ENCODE peak calls at places on chromosomes 11 and 22, in ten cellular contexts. One of them, this sample, is unnamed.
A peak's percentile ranks its signal among the peaks of the same experiment; 100 is the strongest.

GRCh38 chr11:98099371-98099770 is 921.4 kb upstream of the CNTN5 start:
- DNase-seq in body of pancreas: no peak
- DNase-seq in transverse colon: no peak
- DNase-seq in fibroblast of lung: no peak
- DNase-seq in A549: no peak
- DNase-seq in K562: no peak
- DNase-seq in HL-60: no peak
- DNase-seq in thoracic aorta: no peak
- DNase-seq in brain microvascular endothelial cell: no peak
- DNase-seq in dorsolateral prefrontal cortex: no peak
- DNase-seq in this sample: no peak

GRCh38 chr11:73907191-73907590 is 30.4 kb downstream of the PAAF1 start:
- DNase-seq in transverse colon: no peak
- DNase-seq in body of pancreas: no peak
- DNase-seq in thoracic aorta: no peak
- DNase-seq in HL-60: peak; percentile 91
- DNase-seq in fibroblast of lung: peak; percentile 50
- DNase-seq in brain microvascular endothelial cell: peak; percentile 15
- DNase-seq in K562: peak; percentile 49
- DNase-seq in A549: peak; percentile 49
- DNase-seq in dorsolateral prefrontal cortex: no peak
- DNase-seq in this sample: peak; percentile 48

GRCh38 chr11:13016415-13016814 is 7.3 kb downstream of the RASSF10 start:
- DNase-seq in thoracic aorta: no peak
- DNase-seq in body of pancreas: no peak
- DNase-seq in fibroblast of lung: no peak
- DNase-seq in brain microvascular endothelial cell: no peak
- DNase-seq in transverse colon: peak; percentile 26
- DNase-seq in K562: peak; percentile 18
- DNase-seq in dorsolateral prefrontal cortex: no peak
- DNase-seq in HL-60: no peak
- DNase-seq in A549: peak; percentile 33
- DNase-seq in this sample: no peak

GRCh38 chr11:118910309-118911112 is 15.2 kb downstream of the BCL9L start:
- DNase-seq in brain microvascular endothelial cell: peak; percentile 83
- DNase-seq in HL-60: no peak
- DNase-seq in K562: peak; percentile 81
- DNase-seq in thoracic aorta: no peak
- DNase-seq in A549: peak; percentile 75
- DNase-seq in dorsolateral prefrontal cortex: peak; percentile 61
- DNase-seq in transverse colon: peak; percentile 67
- DNase-seq in body of pancreas: peak; percentile 72
- DNase-seq in fibroblast of lung: peak; percentile 95
- DNase-seq in this sample: peak; percentile 71

GRCh38 chr22:33652596-33652995 is 267.7 kb downstream of the LARGE1 start:
- DNase-seq in fibroblast of lung: peak; percentile 58
- DNase-seq in dorsolateral prefrontal cortex: no peak
- DNase-seq in A549: peak; percentile 12
- DNase-seq in body of pancreas: no peak
- DNase-seq in HL-60: no peak
- DNase-seq in thoracic aorta: no peak
- DNase-seq in K562: no peak
- DNase-seq in transverse colon: no peak
- DNase-seq in brain microvascular endothelial cell: peak; percentile 1
- DNase-seq in this sample: no peak

GRCh38 chr11:34176980-34177319 is 71.5 kb downstream of the NAT10 start:
- DNase-seq in dorsolateral prefrontal cortex: no peak
- DNase-seq in transverse colon: no peak
- DNase-seq in HL-60: no peak
- DNase-seq in brain microvascular endothelial cell: no peak
- DNase-seq in body of pancreas: no peak
- DNase-seq in K562: no peak
- DNase-seq in thoracic aorta: no peak
- DNase-seq in A549: no peak
- DNase-seq in fibroblast of lung: no peak
- DNase-seq in this sample: no peak

GRCh38 chr22:46546466-46547178 is 9.2 kb upstream of the CELSR1 start:
- DNase-seq in A549: no peak
- DNase-seq in fibroblast of lung: peak; percentile 79
- DNase-seq in body of pancreas: peak; percentile 50
- DNase-seq in thoracic aorta: no peak
- DNase-seq in transverse colon: no peak
- DNase-seq in K562: no peak
- DNase-seq in brain microvascular endothelial cell: peak; percentile 24
- DNase-seq in HL-60: no peak
- DNase-seq in dorsolateral prefrontal cortex: no peak
- DNase-seq in this sample: peak; percentile 18

GRCh38 chr22:26756675-26757293 is 99.4 kb downstream of the MIAT start:
- DNase-seq in thoracic aorta: peak; percentile 15
- DNase-seq in body of pancreas: peak; percentile 53
- DNase-seq in brain microvascular endothelial cell: peak; percentile 49
- DNase-seq in A549: no peak
- DNase-seq in fibroblast of lung: peak; percentile 89
- DNase-seq in HL-60: peak; percentile 20
- DNase-seq in dorsolateral prefrontal cortex: peak; percentile 61
- DNase-seq in K562: peak; percentile 57
- DNase-seq in transverse colon: peak; percentile 59
- DNase-seq in this sample: peak; percentile 64

GRCh38 chr11:46305295-46305694 is 27.8 kb downstream of the CREB3L1 start:
- DNase-seq in thoracic aorta: no peak
- DNase-seq in fibroblast of lung: no peak
- DNase-seq in K562: no peak
- DNase-seq in dorsolateral prefrontal cortex: no peak
- DNase-seq in brain microvascular endothelial cell: peak; percentile 35
- DNase-seq in transverse colon: no peak
- DNase-seq in body of pancreas: no peak
- DNase-seq in HL-60: peak; percentile 88
- DNase-seq in A549: no peak
- DNase-seq in this sample: no peak

GRCh38 chr11:86497310-86497709 is 122.6 kb downstream of the CCDC81 start:
- DNase-seq in brain microvascular endothelial cell: peak; percentile 59
- DNase-seq in body of pancreas: no peak
- DNase-seq in HL-60: no peak
- DNase-seq in dorsolateral prefrontal cortex: no peak
- DNase-seq in A549: no peak
- DNase-seq in K562: no peak
- DNase-seq in fibroblast of lung: peak; percentile 86
- DNase-seq in thoracic aorta: no peak
- DNase-seq in transverse colon: no peak
- DNase-seq in this sample: no peak

GRCh38 chr11:99988105-99988907 is 698.8 kb upstream of the ARHGAP42 start:
- DNase-seq in fibroblast of lung: no peak
- DNase-seq in K562: no peak
- DNase-seq in A549: no peak
- DNase-seq in dorsolateral prefrontal cortex: no peak
- DNase-seq in brain microvascular endothelial cell: peak; percentile 16
- DNase-seq in HL-60: no peak
- DNase-seq in transverse colon: no peak
- DNase-seq in body of pancreas: peak; percentile 16
- DNase-seq in thoracic aorta: no peak
- DNase-seq in this sample: no peak

GRCh38 chr11:68651985-68652682 is 32.2 kb upstream of the GAL start:
- DNase-seq in body of pancreas: no peak
- DNase-seq in brain microvascular endothelial cell: no peak
- DNase-seq in K562: no peak
- DNase-seq in fibroblast of lung: no peak
- DNase-seq in dorsolateral prefrontal cortex: no peak
- DNase-seq in thoracic aorta: no peak
- DNase-seq in transverse colon: no peak
- DNase-seq in A549: no peak
- DNase-seq in HL-60: no peak
- DNase-seq in this sample: no peak
- H3K27ac ChIP-seq in body of pancreas: no peak overlapping the region
- H3K27ac ChIP-seq in brain microvascular endothelial cell: no peak overlapping the region
- H3K27ac ChIP-seq in K562: no peak overlapping the region
- H3K27ac ChIP-seq in fibroblast of lung: no peak overlapping the region
- H3K27ac ChIP-seq in dorsolateral prefrontal cortex: no peak overlapping the region
- H3K27ac ChIP-seq in thoracic aorta: no peak overlapping the region
- H3K27ac ChIP-seq in transverse colon: no peak overlapping the region
- H3K27ac ChIP-seq in A549: no peak overlapping the region
- H3K27ac ChIP-seq in HL-60: no peak overlapping the region
- H3K27ac ChIP-seq in this sample: no peak overlapping the region

GRCh38 chr11:19337779-19338178 is 97.0 kb upstream of the E2F8 start:
- DNase-seq in transverse colon: no peak
- DNase-seq in K562: no peak
- DNase-seq in brain microvascular endothelial cell: no peak
- DNase-seq in body of pancreas: no peak
- DNase-seq in thoracic aorta: no peak
- DNase-seq in A549: no peak
- DNase-seq in dorsolateral prefrontal cortex: no peak
- DNase-seq in HL-60: no peak
- DNase-seq in fibroblast of lung: no peak
- DNase-seq in this sample: no peak
- H3K27ac ChIP-seq in transverse colon: no peak overlapping the region
- H3K27ac ChIP-seq in K562: no peak overlapping the region
- H3K27ac ChIP-seq in brain microvascular endothelial cell: no peak overlapping the region
- H3K27ac ChIP-seq in body of pancreas: no peak overlapping the region
- H3K27ac ChIP-seq in thoracic aorta: no peak overlapping the region
- H3K27ac ChIP-seq in A549: no peak overlapping the region
- H3K27ac ChIP-seq in dorsolateral prefrontal cortex: no peak overlapping the region
- H3K27ac ChIP-seq in HL-60: no peak overlapping the region
- H3K27ac ChIP-seq in fibroblast of lung: no peak overlapping the region
- H3K27ac ChIP-seq in this sample: no peak overlapping the region

GRCh38 chr22:21652010-21652546 is 10.0 kb downstream of the SDF2L1 start:
- DNase-seq in brain microvascular endothelial cell: peak; percentile 86
- DNase-seq in body of pancreas: peak; percentile 75
- DNase-seq in HL-60: peak; percentile 30
- DNase-seq in dorsolateral prefrontal cortex: peak; percentile 89
- DNase-seq in fibroblast of lung: peak; percentile 85
- DNase-seq in transverse colon: peak; percentile 86
- DNase-seq in K562: peak; percentile 100
- DNase-seq in thoracic aorta: no peak
- DNase-seq in A549: peak; percentile 72
- DNase-seq in this sample: peak; percentile 90

GRCh38 chr22:21650823-21651520 is 8.9 kb downstream of the SDF2L1 start:
- DNase-seq in body of pancreas: no peak
- DNase-seq in fibroblast of lung: no peak
- DNase-seq in transverse colon: no peak
- DNase-seq in brain microvascular endothelial cell: no peak
- DNase-seq in A549: no peak
- DNase-seq in thoracic aorta: no peak
- DNase-seq in HL-60: no peak
- DNase-seq in K562: peak; percentile 80
- DNase-seq in dorsolateral prefrontal cortex: no peak
- DNase-seq in this sample: no peak

GRCh38 chr22:21650280-21650679 is 8.2 kb downstream of the SDF2L1 start:
- DNase-seq in HL-60: no peak
- DNase-seq in K562: peak; percentile 54
- DNase-seq in brain microvascular endothelial cell: no peak
- DNase-seq in fibroblast of lung: no peak
- DNase-seq in A549: no peak
- DNase-seq in body of pancreas: no peak
- DNase-seq in dorsolateral prefrontal cortex: no peak
- DNase-seq in thoracic aorta: no peak
- DNase-seq in transverse colon: no peak
- DNase-seq in this sample: no peak

GRCh38 chr22:21651521-21652009 is 9.5 kb downstream of the SDF2L1 start:
- DNase-seq in K562: no peak
- DNase-seq in dorsolateral prefrontal cortex: no peak
- DNase-seq in A549: no peak
- DNase-seq in transverse colon: no peak
- DNase-seq in body of pancreas: no peak
- DNase-seq in HL-60: no peak
- DNase-seq in fibroblast of lung: no peak
- DNase-seq in brain microvascular endothelial cell: no peak
- DNase-seq in thoracic aorta: no peak
- DNase-seq in this sample: no peak

GRCh38 chr22:21652547-21653545 is 10.7 kb downstream of the SDF2L1 start:
- DNase-seq in thoracic aorta: no peak
- DNase-seq in dorsolateral prefrontal cortex: no peak
- DNase-seq in transverse colon: no peak
- DNase-seq in brain microvascular endothelial cell: no peak
- DNase-seq in fibroblast of lung: no peak
- DNase-seq in K562: peak; percentile 70
- DNase-seq in body of pancreas: no peak
- DNase-seq in A549: no peak
- DNase-seq in HL-60: no peak
- DNase-seq in this sample: no peak
- H3K27ac ChIP-seq in thoracic aorta: no peak overlapping the region
- H3K27ac ChIP-seq in dorsolateral prefrontal cortex: no peak overlapping the region
- H3K27ac ChIP-seq in transverse colon: peak overlapping the region; percentile 56
- H3K27ac ChIP-seq in brain microvascular endothelial cell: peak overlapping the region; percentile 53
- H3K27ac ChIP-seq in fibroblast of lung: peak overlapping the region; percentile 65
- H3K27ac ChIP-seq in K562: peak overlapping the region; percentile 69
- H3K27ac ChIP-seq in body of pancreas: no peak overlapping the region
- H3K27ac ChIP-seq in A549: peak overlapping the region; percentile 63
- H3K27ac ChIP-seq in HL-60: no peak overlapping the region
- H3K27ac ChIP-seq in this sample: no peak overlapping the region

DNA sequence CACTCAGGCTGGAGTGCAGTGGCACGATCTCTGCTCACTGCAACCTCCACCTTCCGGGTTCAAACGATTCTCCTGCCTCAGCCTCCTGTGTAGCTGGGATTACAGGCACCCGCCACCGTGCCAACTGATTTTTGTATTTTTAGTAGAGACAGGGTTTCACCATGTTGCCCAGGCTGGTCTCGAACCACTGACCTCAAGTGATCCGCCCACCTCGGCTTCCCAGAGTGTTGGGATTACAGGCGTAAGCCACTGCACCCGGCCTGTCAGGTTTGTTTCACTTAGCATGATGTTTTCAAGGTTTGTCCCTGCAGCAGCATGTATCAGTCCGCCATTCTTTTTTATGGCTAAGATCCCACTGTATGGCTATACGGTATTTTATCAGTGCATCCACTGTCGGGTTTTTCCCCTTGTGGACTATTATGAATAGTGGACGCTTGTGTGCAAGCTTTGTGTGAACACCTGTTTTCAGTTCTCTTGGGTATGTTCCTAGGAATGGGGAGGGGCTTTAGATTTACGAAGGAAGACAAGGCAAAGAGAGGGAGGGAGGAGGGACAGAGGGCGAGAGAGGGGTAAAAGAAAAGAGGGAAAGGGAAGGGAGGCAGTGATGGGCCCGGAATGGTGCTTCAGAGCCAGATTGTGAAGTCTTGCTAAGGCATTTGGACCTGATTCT is 13.9 kb upstream of the CDC42EP2 start:
- DNase-seq in brain microvascular endothelial cell: no peak
- DNase-seq in thoracic aorta: no peak
- DNase-seq in transverse colon: no peak
- DNase-seq in dorsolateral prefrontal cortex: no peak
- DNase-seq in A549: no peak
- DNase-seq in body of pancreas: no peak
- DNase-seq in fibroblast of lung: no peak
- DNase-seq in K562: no peak
- DNase-seq in HL-60: no peak
- DNase-seq in this sample: no peak
- H3K27ac ChIP-seq in brain microvascular endothelial cell: no peak overlapping the region
- H3K27ac ChIP-seq in thoracic aorta: no peak overlapping the region
- H3K27ac ChIP-seq in transverse colon: peak overlapping the region; percentile 90
- H3K27ac ChIP-seq in dorsolateral prefrontal cortex: peak overlapping the region; percentile 74
- H3K27ac ChIP-seq in A549: no peak overlapping the region
- H3K27ac ChIP-seq in body of pancreas: no peak overlapping the region
- H3K27ac ChIP-seq in fibroblast of lung: peak overlapping the region; percentile 80
- H3K27ac ChIP-seq in K562: no peak overlapping the region
- H3K27ac ChIP-seq in HL-60: no peak overlapping the region
- H3K27ac ChIP-seq in this sample: no peak overlapping the region

DNA sequence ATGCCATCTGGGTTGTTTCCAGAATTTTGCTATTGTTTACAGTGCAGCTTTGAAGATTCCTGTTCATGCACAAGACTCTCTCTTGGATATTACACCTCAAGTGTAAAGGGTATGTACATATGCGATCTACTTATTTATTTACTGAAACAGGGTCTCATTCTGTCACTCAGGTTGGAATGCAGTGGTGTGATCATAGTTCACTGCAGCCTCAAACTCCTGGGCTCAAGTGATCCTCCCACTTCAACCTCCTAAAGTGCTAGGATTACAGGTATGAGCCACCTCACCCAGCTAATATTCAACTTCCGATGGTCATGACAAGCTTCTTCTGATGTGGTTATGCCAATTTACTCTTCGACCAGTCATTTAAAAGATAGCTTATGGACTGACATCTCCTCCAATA is 158.1 kb upstream of the PITPNB start:
- DNase-seq in A549: no peak
- DNase-seq in dorsolateral prefrontal cortex: no peak
- DNase-seq in brain microvascular endothelial cell: no peak
- DNase-seq in transverse colon: no peak
- DNase-seq in fibroblast of lung: no peak
- DNase-seq in thoracic aorta: no peak
- DNase-seq in HL-60: no peak
- DNase-seq in K562: no peak
- DNase-seq in body of pancreas: no peak
- DNase-seq in this sample: no peak
- H3K27ac ChIP-seq in A549: no peak overlapping the region
- H3K27ac ChIP-seq in dorsolateral prefrontal cortex: no peak overlapping the region
- H3K27ac ChIP-seq in brain microvascular endothelial cell: no peak overlapping the region
- H3K27ac ChIP-seq in transverse colon: no peak overlapping the region
- H3K27ac ChIP-seq in fibroblast of lung: no peak overlapping the region
- H3K27ac ChIP-seq in thoracic aorta: no peak overlapping the region
- H3K27ac ChIP-seq in HL-60: no peak overlapping the region
- H3K27ac ChIP-seq in K562: no peak overlapping the region
- H3K27ac ChIP-seq in body of pancreas: no peak overlapping the region
- H3K27ac ChIP-seq in this sample: no peak overlapping the region

This sample was measured in Peyer's patch.